ENCODE peak calls at places on chromosomes 6 and 20, in four cellular contexts. One of them, this sample, is unnamed. For H3K4me1, the result is how much of the 10 kb centered on the place peaks cover.

GRCh38 chr6:17015551-17016381 is 86.1 kb upstream of the STMND1 start:
- DNase-seq in uterus: no peak
- DNase-seq in IMR-90: no peak
- DNase-seq in sigmoid colon: no peak
- DNase-seq in this sample: no peak

GRCh38 chr6:157893238-157893637 is 70.2 kb downstream of the SNX9 start:
- DNase-seq in IMR-90: no peak
- DNase-seq in sigmoid colon: no peak
- DNase-seq in uterus: no peak
- DNase-seq in this sample: no peak

GRCh38 chr6:20891161-20891560 is 356.9 kb downstream of the CDKAL1 start:
- DNase-seq in sigmoid colon: no peak
- DNase-seq in IMR-90: no peak
- DNase-seq in uterus: no peak
- DNase-seq in this sample: no peak

GRCh38 chr20:45963059-45964011 is 8.7 kb downstream of the ZNF335 start:
- DNase-seq in IMR-90: peak
- DNase-seq in sigmoid colon: peak
- DNase-seq in uterus: no peak
- DNase-seq in this sample: peak

GRCh38 chr20:19460386-19460785 is 247.9 kb downstream of the SLC24A3 start:
- DNase-seq in uterus: no peak
- DNase-seq in IMR-90: peak
- DNase-seq in sigmoid colon: peak
- DNase-seq in this sample: no peak

GRCh38 chr6:88445188-88445958 is 279.2 kb upstream of the CNR1 start:
- DNase-seq in sigmoid colon: no peak
- DNase-seq in uterus: no peak
- DNase-seq in IMR-90: no peak
- DNase-seq in this sample: no peak

GRCh38 chr6:110101885-110102284 is 77.6 kb downstream of the WASF1 start:
- DNase-seq in uterus: no peak
- DNase-seq in sigmoid colon: no peak
- DNase-seq in IMR-90: no peak
- DNase-seq in this sample: no peak

GRCh38 chr6:113632220-113632864 is 224.8 kb upstream of the MARCKS start:
- DNase-seq in uterus: no peak
- DNase-seq in IMR-90: peak
- DNase-seq in sigmoid colon: no peak
- DNase-seq in this sample: peak

GRCh38 chr6:143765422-143766184 is 77.5 kb upstream of the LTV1 start:
- DNase-seq in IMR-90: no peak
- DNase-seq in sigmoid colon: no peak
- DNase-seq in uterus: no peak
- DNase-seq in this sample: no peak

GRCh38 chr6:163872335-163872734 is 457.8 kb downstream of the QKI start:
- DNase-seq in IMR-90: peak
- DNase-seq in sigmoid colon: no peak
- DNase-seq in uterus: no peak
- DNase-seq in this sample: no peak

GRCh38 chr6:35185971-35186370 is 27.8 kb upstream of the SCUBE3 start:
- DNase-seq in sigmoid colon: no peak
- DNase-seq in IMR-90: no peak
- DNase-seq in uterus: no peak
- DNase-seq in this sample: no peak

GRCh38 chr6:35183935-35184334 is 29.8 kb upstream of the SCUBE3 start:
- DNase-seq in IMR-90: no peak
- DNase-seq in sigmoid colon: no peak
- DNase-seq in uterus: no peak
- DNase-seq in this sample: no peak

GRCh38 chr6:35184580-35185301 is 29.0 kb upstream of the SCUBE3 start:
- DNase-seq in IMR-90: no peak
- DNase-seq in sigmoid colon: no peak
- DNase-seq in uterus: no peak
- DNase-seq in this sample: no peak

GRCh38 chr6:35186571-35186970 is 27.2 kb upstream of the SCUBE3 start:
- DNase-seq in sigmoid colon: no peak
- DNase-seq in uterus: no peak
- DNase-seq in IMR-90: no peak
- DNase-seq in this sample: no peak

GRCh38 chr6:35185302-35185681 is 28.5 kb upstream of the SCUBE3 start:
- DNase-seq in IMR-90: peak
- DNase-seq in uterus: no peak
- DNase-seq in sigmoid colon: no peak
- DNase-seq in this sample: peak
- TF ChIP-seq POLR2A in IMR-90: no peak
- TF ChIP-seq POLR2A in uterus: no peak
- TF ChIP-seq POLR2A in sigmoid colon: no peak
- TF ChIP-seq POLR2A in this sample: no peak

DNA sequence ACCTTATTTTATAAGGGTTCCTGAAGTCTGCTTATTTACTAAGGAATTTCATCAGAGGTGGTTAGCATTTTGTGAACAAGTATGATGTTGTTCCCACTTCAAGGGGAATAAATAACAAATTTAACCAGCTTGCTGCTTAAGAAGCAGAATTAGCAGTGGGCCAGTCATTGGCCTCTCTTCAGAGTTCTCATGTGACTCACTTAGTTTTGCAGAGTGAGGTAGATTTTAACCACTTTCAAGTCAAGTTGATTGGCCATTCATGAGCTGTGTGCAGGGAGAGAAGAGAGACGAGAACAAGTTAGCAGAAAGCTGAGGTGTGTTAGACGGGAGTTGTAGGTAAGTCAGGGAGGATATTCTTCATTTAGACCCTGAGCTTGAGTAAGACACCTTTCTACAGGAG is 18.1 kb downstream of the TOP1 start:
- DNase-seq in IMR-90: peak
- DNase-seq in sigmoid colon: no peak
- DNase-seq in uterus: no peak
- DNase-seq in this sample: no peak
- H3K4me1 ChIP-seq in IMR-90: under half
- H3K4me1 ChIP-seq in sigmoid colon: under half
- H3K4me1 ChIP-seq in uterus: under half
- H3K4me1 ChIP-seq in this sample: half or more

GRCh38 chr6:26017567-26017966 is 55.0 kb downstream of the TRIM38 start:
- DNase-seq in uterus: peak
- DNase-seq in sigmoid colon: peak
- DNase-seq in IMR-90: peak
- DNase-seq in this sample: no peak
- TF ChIP-seq POLR2A in uterus: peak
- TF ChIP-seq POLR2A in sigmoid colon: no peak
- TF ChIP-seq POLR2A in IMR-90: peak
- TF ChIP-seq POLR2A in this sample: no peak

GRCh38 chr20:53847843-53848185 is 222.6 kb downstream of the BCAS1 start:
- DNase-seq in IMR-90: no peak
- DNase-seq in uterus: no peak
- DNase-seq in sigmoid colon: no peak
- DNase-seq in this sample: no peak
- H3K4me1 ChIP-seq in IMR-90: under half
- H3K4me1 ChIP-seq in uterus: under half
- H3K4me1 ChIP-seq in sigmoid colon: under half
- H3K4me1 ChIP-seq in this sample: under half

GRCh38 chr20:49982346-49983122 is at the start of gene SNAI1:
- DNase-seq in uterus: peak
- DNase-seq in sigmoid colon: peak
- DNase-seq in IMR-90: peak
- DNase-seq in this sample: peak
- TF ChIP-seq POLR2A in uterus: peak
- TF ChIP-seq POLR2A in sigmoid colon: peak
- TF ChIP-seq POLR2A in IMR-90: peak
- TF ChIP-seq POLR2A in this sample: peak